ENCODE peak calls at places on chromosomes 7 and 10, in seven cellular contexts. U, Y, J, X, S, V and W are unnamed samples. For H3K4me1, the result is how much of the 10 kb centered on the place peaks cover.

GRCh38 chr10:101222683-101223273 is 6.5 kb downstream of the LBX1 start:
- DNase-seq in U (no peak), Y (peak), J (no peak), X (no peak), S (no peak), V (no peak), W (no peak)

GRCh38 chr10:74107391-74107790 is 43.2 kb downstream of the AP3M1 start:
- DNase-seq in U (no peak), Y (no peak), J (no peak), X (no peak), S (no peak), V (no peak), W (no peak)

GRCh38 chr10:60358282-60358681 is 31.4 kb downstream of the ANK3 start:
- DNase-seq in U (no peak), Y (no peak), J (no peak), X (no peak), S (no peak), V (no peak), W (no peak)

GRCh38 chr10:99248824-99249223 is 13.2 kb upstream of the HPSE2 start:
- DNase-seq in U (no peak), Y (no peak), J (no peak), X (no peak), S (no peak), V (no peak), W (no peak)

GRCh38 chr7:73812996-73813395 is 17.8 kb upstream of the CLDN4 start:
- DNase-seq in U (no peak), Y (no peak), J (no peak), X (no peak), S (no peak), V (no peak), W (no peak)

GRCh38 chr10:69317175-69318086 is 39.1 kb downstream of the HK1 start:
- DNase-seq in U (no peak), Y (no peak), J (no peak), X (no peak), S (no peak), V (peak), W (no peak)

GRCh38 chr7:4814463-4814862 is 39.0 kb downstream of the AP5Z1 start:
- DNase-seq in U (no peak), Y (no peak), J (no peak), X (no peak), S (no peak), V (no peak), W (no peak)

GRCh38 chr10:86730227-86730626 is 26.2 kb upstream of the BMPR1A start:
- DNase-seq in U (no peak), Y (no peak), J (no peak), X (peak), S (no peak), V (no peak), W (no peak)

GRCh38 chr7:88141025-88141424 is 78.8 kb downstream of the SRI start:
- DNase-seq in U (peak), Y (no peak), J (no peak), X (no peak), S (peak), V (peak), W (no peak)

DNA sequence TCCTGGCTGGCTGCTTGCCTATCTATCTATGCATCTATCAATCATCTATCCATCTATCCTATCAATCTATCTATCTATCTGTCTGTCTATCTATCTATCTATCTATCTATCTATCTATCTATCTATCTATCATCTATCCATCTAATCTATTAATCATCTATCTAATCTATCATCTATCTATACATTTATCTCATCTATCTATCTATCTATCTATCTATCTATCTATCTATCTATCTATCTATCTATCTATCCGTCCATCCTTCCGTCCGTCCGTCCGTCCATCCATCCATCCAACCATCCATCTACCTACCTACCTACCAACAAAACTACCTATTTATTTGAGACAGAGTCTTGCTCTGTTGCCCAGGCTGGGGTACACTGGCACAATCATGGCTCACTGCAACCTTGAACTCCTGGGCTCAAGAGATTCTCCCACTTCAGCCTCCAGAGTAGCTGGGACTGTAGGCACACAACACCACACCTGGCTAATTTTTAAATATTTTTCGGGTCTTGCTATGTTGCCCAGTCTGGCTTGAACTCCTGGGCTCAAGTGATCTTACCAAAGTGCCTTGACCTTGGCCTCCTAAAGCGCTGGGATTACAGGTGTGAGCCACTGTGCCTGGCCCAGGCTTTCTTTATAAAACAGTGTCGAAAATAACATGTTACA is 95.3 kb upstream of the NMT2 start:
- DNase-seq in U (no peak), Y (no peak), J (no peak), X (no peak), S (no peak), V (no peak), W (no peak)
- H3K4me1 ChIP-seq in U (under half), Y (under half), J (under half), X (under half), S (under half), V (under half), W (under half)

DNA sequence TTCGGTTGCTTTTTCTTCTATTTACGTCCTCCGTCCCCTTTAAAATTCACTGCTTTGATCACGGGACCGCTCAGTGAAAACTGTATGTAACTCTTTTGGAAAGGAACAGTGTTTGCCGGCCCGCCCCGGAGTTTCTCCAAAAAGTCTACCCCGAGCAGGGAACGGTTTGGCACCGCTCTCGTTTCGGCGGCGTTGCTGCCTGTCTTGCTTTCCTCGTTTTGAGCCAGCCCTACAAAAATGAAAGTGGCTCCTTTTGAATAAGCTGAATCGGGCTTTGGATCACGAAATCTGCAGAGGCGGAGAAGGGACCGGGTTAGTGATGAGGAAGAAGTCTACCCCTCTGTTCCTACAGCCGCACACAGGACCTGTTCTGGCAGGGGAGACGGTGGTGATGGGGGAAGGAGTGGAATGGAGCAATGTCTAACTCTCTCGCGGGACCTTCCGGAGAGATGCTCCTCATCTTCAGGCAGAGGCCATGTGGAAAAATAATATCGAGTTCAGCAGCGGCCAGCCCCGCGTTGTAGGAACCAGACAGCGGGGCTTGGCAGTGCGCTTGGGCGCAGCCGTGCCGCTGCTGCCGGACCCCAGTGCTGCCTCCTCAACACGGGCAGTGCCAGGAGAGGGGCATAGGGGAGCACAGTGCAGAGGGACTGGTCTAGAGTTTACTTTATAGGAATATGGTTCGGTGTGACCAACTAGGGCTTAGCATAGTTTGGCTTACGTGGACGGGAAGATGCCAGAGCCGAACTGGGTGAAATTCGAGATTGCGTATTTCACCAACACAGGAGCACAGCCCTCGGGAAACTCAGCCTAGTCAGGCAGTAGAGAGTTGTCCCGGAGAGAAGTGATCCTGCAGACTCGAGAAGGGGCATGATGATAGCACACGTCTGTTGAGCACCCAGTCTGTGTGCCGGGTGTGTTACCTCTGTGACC is 1.4 kb downstream of the HTRA1 start:
- DNase-seq in U (peak), Y (peak), J (no peak), X (peak), S (no peak), V (peak), W (peak)
- TF ChIP-seq EZH2 in U (peak), Y (no peak), J (no peak), X (no peak), S (no peak), V (no peak), W (peak)

GRCh38 chr10:5810235-5810634 is 3.0 kb downstream of the GDI2 start:
- DNase-seq in U (no peak), Y (peak), J (no peak), X (no peak), S (no peak), V (no peak), W (no peak)
- H3K4me1 ChIP-seq in U (under half), Y (under half), J (under half), X (under half), S (under half), V (under half), W (under half)

DNA sequence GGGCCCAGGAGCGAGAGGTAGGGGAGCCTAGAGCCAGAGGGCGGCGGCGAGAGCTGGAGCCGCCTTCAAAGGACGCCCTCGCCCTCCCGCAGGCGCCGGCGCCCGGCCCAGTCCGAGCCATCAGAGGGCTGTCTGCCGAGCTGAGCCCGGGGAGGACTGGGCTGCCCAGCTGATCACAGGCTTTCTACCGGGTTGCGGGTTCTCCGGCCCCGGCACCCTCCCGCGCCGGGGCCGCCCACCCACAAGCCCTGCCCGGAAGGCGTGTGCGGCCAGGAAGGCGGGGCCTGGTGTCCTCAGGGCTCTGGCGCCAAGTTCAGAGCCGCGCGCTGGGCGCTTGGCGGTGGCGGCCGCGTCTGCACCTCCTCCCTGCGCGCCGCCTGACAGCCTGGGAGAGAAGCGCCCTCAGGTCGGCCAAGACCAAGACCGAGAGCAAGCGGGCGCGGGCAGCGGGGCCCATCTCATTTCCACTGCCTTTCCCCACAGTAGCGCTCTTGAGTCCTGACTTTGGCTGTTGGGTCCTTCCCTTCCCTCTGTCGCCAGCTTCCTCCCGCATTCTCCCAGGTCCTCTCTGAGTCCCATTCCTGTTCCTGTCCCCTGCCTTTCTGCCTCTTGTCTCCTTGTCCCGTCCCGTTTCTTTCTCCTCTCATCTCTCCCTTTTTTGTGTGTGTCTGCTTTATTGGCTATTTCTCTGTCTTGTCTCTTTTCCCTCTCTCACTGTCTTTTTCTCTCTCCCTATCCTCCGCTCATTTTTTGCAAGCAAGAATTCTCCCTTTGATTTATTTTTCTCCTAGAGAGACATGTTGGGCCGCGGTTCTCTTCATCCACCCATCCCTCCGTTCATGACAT is 60.6 kb upstream of the MSMB start:
- DNase-seq in U (peak), Y (peak), J (peak), X (peak), S (peak), V (peak), W (peak)
- TF ChIP-seq EZH2 in U (no peak), Y (no peak), J (no peak), X (peak), S (peak), V (no peak), W (peak)